ENCODE peak calls at places on chromosomes 5 and 9, in six cellular contexts. U is mammary epithelial cell, J is heart right ventricle, G is body of pancreas, S is astrocyte of the spinal cord, Y is hepatocyte. C is an unnamed sample.

GRCh38 chr5:140234590-140234989 is 59.6 kb downstream of the CYSTM1 start:
- DNase-seq in G (no peak), Y (no peak), S (no peak), J (no peak), U (no peak), C (no peak)

GRCh38 chr9:135692410-135692809 is 6.9 kb downstream of the SOHLH1 start:
- DNase-seq in U (peak), S (no peak), J (no peak), G (no peak), Y (peak), C (no peak)

GRCh38 chr5:59216845-59217244 is 634.0 kb downstream of the RAB3C start:
- DNase-seq in S (no peak), U (no peak), J (no peak), G (no peak), Y (no peak), C (no peak)

GRCh38 chr5:62461561-62461960 is 49.0 kb downstream of the IPO11 start:
- DNase-seq in U (no peak), Y (no peak), S (no peak), G (no peak), J (no peak), C (no peak)

GRCh38 chr5:100904259-100904822 is 1.3 kb upstream of the ST8SIA4 start:
- DNase-seq in G (no peak), Y (peak), S (peak), J (peak), U (no peak), C (no peak)

GRCh38 chr9:113626735-113627495 is 163.4 kb downstream of the RGS3 start:
- DNase-seq in G (no peak), Y (no peak), S (no peak), U (no peak), J (peak), C (no peak)

GRCh38 chr9:69984831-69985230 is 58.8 kb upstream of the MAMDC2 start:
- DNase-seq in Y (no peak), J (no peak), G (no peak), S (no peak), U (no peak), C (no peak)

GRCh38 chr5:43017438-43017820 is 22.7 kb downstream of the ANXA2R start:
- DNase-seq in U (no peak), G (no peak), J (peak), Y (peak), S (no peak), C (no peak)

GRCh38 chr9:93320591-93321219 is 130.8 kb upstream of the FAM120A start:
- DNase-seq in U (no peak), Y (no peak), G (no peak), S (no peak), J (no peak), C (no peak)

GRCh38 chr5:172097356-172097755 is 90.7 kb downstream of the STK10 start:
- DNase-seq in Y (no peak), J (no peak), S (no peak), G (no peak), U (no peak), C (no peak)

GRCh38 chr9:107681988-107682387 is 192.4 kb upstream of the KLF4 start:
- DNase-seq in S (no peak), Y (no peak), J (no peak), G (no peak), U (no peak), C (no peak)

GRCh38 chr5:150500905-150501304 is 7.0 kb upstream of the NDST1 start:
- DNase-seq in G (no peak), Y (no peak), U (no peak), J (no peak), S (no peak), C (no peak)

GRCh38 chr9:97511762-97512429 is 10.4 kb downstream of the TMOD1 start:
- DNase-seq in U (peak), J (no peak), Y (no peak), S (no peak), G (no peak), C (no peak)

GRCh38 chr5:39072915-39073758 is 1.1 kb downstream of the RICTOR start:
- DNase-seq in G (peak), U (peak), Y (peak), J (peak), S (peak), C (no peak)

GRCh38 chr5:52760695-52761366 is 26.9 kb upstream of the ITGA1 start:
- DNase-seq in S (no peak), J (no peak), U (no peak), G (no peak), Y (no peak), C (no peak)

GRCh38 chr5:77301447-77301878 is 91.0 kb downstream of the PDE8B start:
- DNase-seq in J (no peak), Y (no peak), G (no peak), S (no peak), U (no peak), C (no peak)

GRCh38 chr5:58076473-58077257 is 383.2 kb downstream of the PLK2 start:
- DNase-seq in Y (no peak), U (no peak), J (no peak), S (no peak), G (no peak), C (no peak)

GRCh38 chr9:68643901-68644809 is 60.9 kb upstream of the PIP5K1B start:
- DNase-seq in S (no peak), G (no peak), Y (no peak), J (no peak), U (no peak), C (no peak)

GRCh38 chr5:93620487-93621339 is 37.7 kb downstream of the NR2F1 start:
- DNase-seq in G (peak), J (peak), Y (peak), U (peak), S (peak), C (no peak)

GRCh38 chr9:6645153-6646027 is at the start of gene GLDC:
- DNase-seq in Y (peak), J (peak), S (peak), G (peak), U (peak), C (peak)

GRCh38 chr9:121201045-121201737 is 478 bp downstream of the RAB14 start:
- DNase-seq in J (no peak), G (no peak), Y (peak), U (peak), S (no peak), C (no peak)

GRCh38 chr5:136781464-136781863 is 416.1 kb upstream of the TRPC7 start:
- DNase-seq in U (no peak), S (peak), G (no peak), J (no peak), Y (no peak), C (no peak)

GRCh38 chr9:7436754-7437153 is 362.8 kb downstream of the DMAC1 start:
- DNase-seq in J (no peak), G (no peak), S (no peak), Y (no peak), U (no peak), C (no peak)

GRCh38 chr5:93017854-93018253 is 563.2 kb downstream of the NR2F1-AS1 start:
- DNase-seq in G (no peak), S (peak), Y (no peak), J (no peak), U (peak), C (no peak)

GRCh38 chr5:127885176-127885575 is 182.0 kb downstream of the CCDC192 start:
- DNase-seq in S (no peak), J (no peak), G (no peak), U (no peak), Y (no peak), C (no peak)

GRCh38 chr5:155299342-155300006 is 285.9 kb downstream of the KIF4B start:
- DNase-seq in J (peak), Y (no peak), G (no peak), S (no peak), U (no peak), C (no peak)

GRCh38 chr5:126998201-126998631 is 32.1 kb downstream of the MARCHF3 start:
- DNase-seq in Y (no peak), S (peak), J (no peak), U (no peak), G (no peak), C (no peak)

GRCh38 chr9:7172445-7173115 is 414.8 kb downstream of the KDM4C start:
- DNase-seq in J (no peak), U (no peak), Y (no peak), S (peak), G (no peak), C (no peak)

GRCh38 chr5:119063579-119064379 is 7.1 kb upstream of the DMXL1 start:
- DNase-seq in J (no peak), U (peak), Y (peak), G (no peak), S (no peak), C (peak)

GRCh38 chr9:4849364-4849763 is 56.6 kb downstream of the RCL1 start:
- DNase-seq in Y (no peak), U (no peak), G (no peak), S (no peak), J (no peak), C (no peak)

DNA sequence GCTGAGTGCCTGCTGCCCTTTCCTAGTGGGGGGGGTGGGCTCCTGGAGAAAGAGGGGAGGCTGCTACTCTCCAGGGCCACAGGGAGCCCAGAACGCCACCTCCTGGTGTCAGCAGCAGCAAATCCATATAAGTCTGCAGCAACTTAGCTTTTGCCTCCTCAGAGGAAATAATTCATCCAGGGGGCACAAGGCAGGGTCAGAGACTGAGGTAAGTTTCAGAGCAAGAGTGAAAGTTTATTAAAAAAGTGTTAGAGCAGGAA is 4.0 kb upstream of the CLPTM1L start:
- DNase-seq in U (no peak), J (no peak), S (no peak), Y (no peak), G (no peak), C (no peak)
- TF ChIP-seq CTCF in U (no peak), J (no peak), S (no peak), Y (no peak), G (no peak), C (no peak)

DNA sequence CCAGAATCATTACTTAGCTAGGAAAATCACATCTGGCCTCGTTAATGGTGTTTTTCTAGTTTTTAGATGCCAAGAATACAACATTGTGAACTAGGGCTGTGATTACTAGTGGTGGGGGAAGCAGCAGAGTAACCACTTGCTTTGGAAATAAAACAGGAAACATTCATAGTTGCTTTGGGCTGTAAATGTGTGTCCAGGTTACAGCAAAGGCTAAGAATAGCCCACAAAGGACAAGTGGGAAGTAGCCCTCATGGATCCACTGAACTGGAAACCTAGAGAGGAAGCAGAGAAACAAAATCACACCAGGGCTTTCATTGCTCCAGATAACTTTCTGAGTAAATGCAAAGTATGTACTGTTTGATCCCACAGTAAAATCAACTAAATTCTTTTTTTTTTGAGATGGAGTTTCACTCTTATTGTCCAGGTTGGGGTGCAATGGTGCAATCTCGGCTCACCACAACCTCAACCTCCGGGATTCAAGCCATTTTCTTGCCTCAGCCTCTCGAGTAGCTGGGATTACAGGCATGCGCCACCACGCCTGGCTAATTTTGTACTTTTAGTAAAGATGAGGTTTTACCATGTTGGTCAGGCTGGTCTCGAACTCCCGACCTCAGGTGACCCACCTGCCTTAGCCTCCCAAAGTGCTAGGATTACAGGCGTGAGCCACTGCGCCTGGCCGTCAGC is 56.2 kb upstream of the TNFSF15 start:
- DNase-seq in Y (no peak), J (no peak), S (no peak), U (no peak), G (no peak), C (no peak)
- H3K4me3 ChIP-seq in Y (no peak), J (no peak), S (no peak), U (no peak), G (no peak), C (no peak)

DNA sequence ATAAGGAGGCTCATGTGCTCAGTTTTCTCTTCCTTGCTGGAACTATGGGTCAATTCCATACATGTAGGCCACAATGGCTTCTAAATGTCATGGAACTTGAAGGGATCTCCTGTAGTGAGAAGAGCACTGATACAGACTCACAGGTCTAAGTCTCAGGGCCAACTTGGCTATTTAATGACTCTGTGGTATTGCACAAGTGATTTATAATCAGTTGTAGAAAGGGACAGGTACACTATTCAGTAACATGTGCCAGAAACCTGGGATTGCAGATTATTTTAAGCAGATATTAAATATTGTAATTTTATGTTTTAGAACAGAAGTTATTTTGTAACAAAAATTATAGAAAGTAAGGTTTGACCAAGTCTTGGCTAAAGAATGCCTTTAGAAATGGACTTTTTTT is 241.5 kb upstream of the PIK3R1 start:
- DNase-seq in G (no peak), J (no peak), U (no peak), Y (no peak), S (no peak), C (no peak)
- TF ChIP-seq CTCF in G (no peak), J (no peak), U (no peak), Y (no peak), S (no peak), C (no peak)

GRCh38 chr9:91799113-91799735 is 150.8 kb downstream of the ROR2 start:
- DNase-seq in U (no peak), J (no peak), G (no peak), S (no peak), Y (no peak), C (no peak)
- H3K4me3 ChIP-seq in U (no peak), J (no peak), G (no peak), S (no peak), Y (no peak), C (no peak)

DNA sequence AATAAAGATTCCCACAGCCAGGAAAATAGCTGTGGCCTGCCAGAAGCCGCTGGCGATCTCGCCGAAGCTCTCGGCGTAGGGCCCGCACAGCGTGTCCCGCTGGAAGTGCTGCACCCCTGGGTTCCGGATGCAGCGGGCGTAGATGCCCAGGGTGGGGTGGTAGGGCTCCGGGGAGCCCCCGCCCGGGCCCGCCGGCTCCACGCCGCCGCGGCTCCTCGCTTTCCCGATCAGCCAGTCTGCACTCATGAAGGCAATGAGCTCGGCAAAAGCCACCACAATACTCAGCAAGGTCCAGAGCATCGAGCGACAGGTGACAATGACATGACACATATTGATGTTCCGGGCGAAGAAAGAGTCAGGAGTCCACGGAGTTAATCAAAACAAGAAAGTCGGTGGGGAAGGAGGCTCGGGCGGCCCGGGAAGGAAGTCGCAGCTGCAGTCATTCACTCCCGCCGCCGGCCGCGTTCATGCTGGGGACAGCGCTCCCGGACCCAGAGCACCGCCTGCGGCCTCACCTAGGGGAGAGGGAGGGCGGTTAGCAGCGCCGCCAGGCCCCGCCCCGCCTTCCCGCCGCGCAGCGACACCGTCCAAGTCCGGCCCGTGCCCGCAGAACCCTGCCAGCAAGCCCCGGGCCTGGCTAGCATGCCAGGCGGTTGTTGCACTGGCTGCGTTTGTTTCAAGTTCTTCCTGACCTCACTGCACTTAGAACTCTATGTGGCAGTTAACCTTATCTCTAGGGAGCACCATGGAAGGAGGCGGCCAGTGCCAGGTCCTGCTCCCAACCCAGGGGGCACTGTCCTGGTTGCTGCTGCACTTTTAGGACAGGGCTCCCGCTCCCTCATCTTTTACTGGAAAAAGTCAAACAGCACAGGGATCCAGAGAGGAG is 138.4 kb downstream of the LHFPL2 start:
- DNase-seq in S (no peak), Y (peak), U (peak), G (peak), J (peak), C (no peak)
- TF ChIP-seq CTCF in S (no peak), Y (peak), U (peak), G (no peak), J (no peak), C (peak)

GRCh38 chr9:122816163-122816867 is 12.1 kb downstream of the PDCL start:
- DNase-seq in G (no peak), Y (no peak), S (peak), J (peak), U (no peak), C (no peak)
- H3K4me3 ChIP-seq in G (no peak), Y (no peak), S (no peak), J (no peak), U (no peak), C (no peak)

DNA sequence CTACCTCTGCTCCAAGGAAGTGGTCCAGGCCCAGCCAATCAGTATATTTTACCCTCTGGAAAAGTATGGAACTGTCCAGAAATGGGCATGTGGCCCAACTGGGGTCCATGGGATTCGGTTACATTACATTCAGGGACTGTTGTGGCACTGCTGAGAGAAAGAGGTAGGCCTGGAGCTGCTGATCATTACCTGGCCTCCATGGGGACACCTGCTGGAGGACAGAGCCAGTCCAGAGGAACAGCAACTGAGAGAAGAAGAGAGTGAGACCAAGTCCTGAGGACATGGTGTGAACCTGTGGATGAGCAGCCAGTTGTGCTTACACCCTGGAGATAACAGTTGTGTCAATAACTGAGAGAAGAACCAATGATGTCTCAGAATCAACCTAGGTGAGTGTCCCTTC is 48.2 kb downstream of the HMHB1 start:
- DNase-seq in U (no peak), G (no peak), S (no peak), J (no peak), Y (no peak), C (no peak)
- TF ChIP-seq CTCF in U (peak), G (no peak), S (no peak), J (no peak), Y (no peak), C (no peak)

GRCh38 chr9:2128611-2129010 is 113.5 kb downstream of the SMARCA2 start:
- DNase-seq in U (no peak), Y (no peak), S (no peak), G (no peak), J (no peak), C (no peak)

GRCh38 chr9:2127486-2127885 is 112.3 kb downstream of the SMARCA2 start:
- DNase-seq in Y (no peak), J (no peak), G (no peak), U (no peak), S (peak), C (no peak)

GRCh38 chr9:2122299-2122698 is 107.2 kb downstream of the SMARCA2 start:
- DNase-seq in Y (no peak), G (no peak), U (no peak), J (no peak), S (no peak), C (no peak)

GRCh38 chr9:2126331-2126789 is 111.2 kb downstream of the SMARCA2 start:
- DNase-seq in Y (no peak), G (no peak), J (no peak), S (peak), U (no peak), C (no peak)

GRCh38 chr9:2125909-2126308 is 110.8 kb downstream of the SMARCA2 start:
- DNase-seq in Y (no peak), S (no peak), U (no peak), J (no peak), G (no peak), C (no peak)
- H3K4me3 ChIP-seq in Y (no peak), S (no peak), U (no peak), J (no peak), G (no peak), C (no peak)

GRCh38 chr5:160317447-160317846 is 5.1 kb upstream of the CCNJL start:
- DNase-seq in G (no peak), U (no peak), S (no peak), Y (no peak), J (no peak), C (no peak)
- TF ChIP-seq CTCF in G (no peak), U (no peak), S (no peak), Y (no peak), J (no peak), C (no peak)